ENCODE peak calls at places on chromosomes 6 and 20, in eight cellular contexts. F is colonic mucosa; S is fibroblast of lung; E is CD8-positive, alpha-beta T cell; Z is left lung; L is AG04449; W is mucosa of descending colon; V is astrocyte of the spinal cord. J is an unnamed sample.

GRCh38 chr20:61449916-61450315 is 197.9 kb downstream of the CDH4 start:
- DNase-seq in F (no peak), S (no peak), E (no peak), Z (no peak), L (no peak), W (no peak), V (no peak), J (no peak)

GRCh38 chr6:167811689-167812487 is 14.8 kb upstream of the AFDN start:
- DNase-seq in F (no peak), S (no peak), E (no peak), Z (no peak), L (no peak), W (no peak), V (no peak), J (no peak)

GRCh38 chr20:11168026-11168425 is 494.2 kb upstream of the JAG1 start:
- DNase-seq in F (no peak), S (peak; percentile 25), E (no peak), Z (no peak), L (no peak), W (no peak), V (no peak), J (no peak)

GRCh38 chr6:135075018-135075417 is 20.4 kb upstream of the HBS1L start:
- DNase-seq in F (no peak), S (no peak), E (no peak), Z (no peak), L (no peak), W (no peak), V (no peak), J (no peak)

GRCh38 chr6:149863846-149864577 is at the start of gene LRP11:
- DNase-seq in F (peak; percentile 92), S (peak; percentile 76), E (peak; percentile 65), Z (peak; percentile 88), L (no peak), W (peak; percentile 92), V (peak; percentile 82), J (peak; percentile 96)

GRCh38 chr20:3777726-3778629 is 3.3 kb downstream of the SPEF1 start:
- DNase-seq in F (peak; percentile 77), S (no peak), E (no peak), Z (peak; percentile 83), L (no peak), W (peak; percentile 81), V (no peak), J (peak; percentile 77)

GRCh38 chr20:62606551-62607201 is 35.6 kb upstream of the SLCO4A1 start:
- DNase-seq in F (no peak), S (peak; percentile 22), E (no peak), Z (no peak), L (no peak), W (peak; percentile 66), V (no peak), J (no peak)

GRCh38 chr6:166592818-166593217 is 6.3 kb upstream of the RAMACL start:
- DNase-seq in F (no peak), S (peak; percentile 71), E (no peak), Z (no peak), L (peak; percentile 37), W (no peak), V (peak; percentile 79), J (no peak)

GRCh38 chr20:34874094-34874654 is 1.5 kb upstream of the GGT7 start:
- DNase-seq in F (peak; percentile 91), S (peak; percentile 75), E (no peak), Z (peak; percentile 73), L (peak; percentile 38), W (no peak), V (peak; percentile 89), J (peak; percentile 65)

GRCh38 chr20:37303637-37304036 is 14.2 kb downstream of the MANBAL start:
- DNase-seq in F (peak; percentile 71), S (no peak), E (no peak), Z (no peak), L (no peak), W (no peak), V (no peak), J (no peak)

GRCh38 chr6:7604506-7604905 is 14.5 kb downstream of the SNRNP48 start:
- DNase-seq in F (no peak), S (no peak), E (no peak), Z (no peak), L (no peak), W (no peak), V (no peak), J (no peak)

GRCh38 chr20:52731086-52731485 is 241.1 kb upstream of the TSHZ2 start:
- DNase-seq in F (no peak), S (no peak), E (no peak), Z (no peak), L (no peak), W (no peak), V (no peak), J (no peak)

GRCh38 chr20:63955846-63956663 is at the start of gene UCKL1:
- DNase-seq in F (peak; percentile 91), S (peak; percentile 89), E (peak; percentile 78), Z (peak; percentile 94), L (peak; percentile 50), W (peak; percentile 97), V (peak; percentile 94), J (peak; percentile 93)

GRCh38 chr6:169921853-169922779 is 170.7 kb downstream of the ERMARD start:
- DNase-seq in F (no peak), S (no peak), E (no peak), Z (no peak), L (no peak), W (no peak), V (no peak), J (no peak)

GRCh38 chr20:64103871-64104666 is 3.3 kb downstream of the NPBWR2 start:
- DNase-seq in F (no peak), S (no peak), E (no peak), Z (peak; percentile 17), L (no peak), W (no peak), V (no peak), J (no peak)

GRCh38 chr6:104483225-104483834 is 376.4 kb downstream of the HACE1 start:
- DNase-seq in F (no peak), S (no peak), E (no peak), Z (no peak), L (no peak), W (no peak), V (peak; percentile 0), J (no peak)
- TF ChIP-seq CTCF in F (no peak), S (no peak), E (no peak), Z (peak; percentile 29), L (no peak), W (no peak), V (peak; percentile 25), J (no peak)

DNA sequence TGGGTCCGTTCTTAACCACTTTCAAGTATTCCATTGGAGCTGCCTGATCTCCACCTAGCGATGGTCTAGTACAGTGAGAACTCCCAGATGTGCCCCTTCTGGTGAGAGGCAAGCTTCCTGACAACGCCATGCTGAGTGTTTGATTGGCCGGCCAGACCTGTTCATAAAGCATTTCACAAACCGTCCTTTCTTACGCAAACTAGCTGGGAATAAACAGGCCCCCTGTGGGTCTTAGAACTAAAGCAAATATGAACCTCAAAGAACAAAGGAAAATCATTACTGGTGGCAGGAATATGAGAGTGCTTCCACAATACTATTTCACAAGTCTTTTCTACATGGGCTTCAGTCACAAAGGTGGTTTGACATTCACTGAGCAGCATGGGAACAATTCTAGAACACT is 15.6 kb upstream of the GCNT2 start:
- DNase-seq in F (no peak), S (no peak), E (no peak), Z (no peak), L (no peak), W (no peak), V (no peak), J (no peak)
- TF ChIP-seq CTCF in F (no peak), S (no peak), E (no peak), Z (no peak), L (no peak), W (no peak), V (no peak), J (no peak)

GRCh38 chr6:87152528-87152950 is 2.8 kb upstream of the ZNF292 start:
- DNase-seq in F (peak; percentile 33), S (peak; percentile 26), E (no peak), Z (no peak), L (no peak), W (no peak), V (no peak), J (no peak)

GRCh38 chr6:87155920-87156600 is 695 bp downstream of the ZNF292 start:
- DNase-seq in F (peak; percentile 72), S (peak; percentile 59), E (no peak), Z (peak; percentile 64), L (no peak), W (peak; percentile 78), V (peak; percentile 46), J (peak; percentile 47)

GRCh38 chr6:87154641-87155271 is 609 bp upstream of the ZNF292 start:
- DNase-seq in F (no peak), S (peak; percentile 87), E (peak; percentile 42), Z (no peak), L (peak; percentile 34), W (no peak), V (peak; percentile 82), J (peak; percentile 82)

GRCh38 chr6:87151786-87152527 is 3.4 kb upstream of the ZNF292 start:
- DNase-seq in F (peak; percentile 66), S (peak; percentile 67), E (peak; percentile 40), Z (peak; percentile 69), L (no peak), W (peak; percentile 83), V (peak; percentile 67), J (peak; percentile 73)

GRCh38 chr6:87155272-87155919 is at the start of gene ZNF292:
- DNase-seq in F (peak; percentile 99), S (peak; percentile 97), E (peak; percentile 85), Z (peak; percentile 98), L (peak; percentile 79), W (peak; percentile 99), V (peak; percentile 99), J (peak; percentile 94)
- TF ChIP-seq CTCF in F (no peak), S (no peak), E (no peak), Z (no peak), L (no peak), W (peak; percentile 9), V (no peak), J (no peak)

GRCh38 chr20:6074784-6075183 is 20.9 kb upstream of the LRRN4 start:
- DNase-seq in F (no peak), S (no peak), E (no peak), Z (no peak), L (no peak), W (no peak), V (no peak), J (no peak)

GRCh38 chr20:6071162-6071695 is 17.4 kb upstream of the LRRN4 start:
- DNase-seq in F (no peak), S (no peak), E (no peak), Z (no peak), L (no peak), W (no peak), V (no peak), J (no peak)

GRCh38 chr20:6075428-6076219 is 21.8 kb upstream of the LRRN4 start:
- DNase-seq in F (no peak), S (peak; percentile 52), E (no peak), Z (no peak), L (no peak), W (no peak), V (peak; percentile 44), J (no peak)

GRCh38 chr20:6069669-6070068 is 15.8 kb upstream of the LRRN4 start:
- DNase-seq in F (no peak), S (no peak), E (no peak), Z (no peak), L (no peak), W (no peak), V (no peak), J (no peak)

DNA sequence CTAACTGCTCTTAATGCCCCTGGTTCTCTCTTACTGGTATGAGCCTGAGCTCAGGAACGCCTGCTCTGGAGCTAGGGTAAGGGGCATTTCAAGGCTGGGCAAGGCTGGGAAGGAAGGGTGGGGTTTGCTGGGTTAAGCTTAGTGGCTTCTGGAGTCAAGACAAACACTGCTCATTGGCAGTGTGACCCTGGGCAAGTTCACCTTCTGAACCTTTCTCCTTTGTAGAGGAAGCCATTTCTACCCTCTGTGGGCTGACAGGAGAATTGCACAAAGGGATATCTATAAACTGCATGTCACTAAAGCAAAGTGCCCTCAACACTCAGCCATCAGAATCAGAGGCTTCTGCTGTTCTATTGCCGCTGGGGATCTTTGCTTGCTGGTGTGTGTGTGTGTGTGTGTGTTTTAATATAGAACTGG is 20.3 kb upstream of the LRRN4 start:
- DNase-seq in F (no peak), S (no peak), E (no peak), Z (no peak), L (no peak), W (no peak), V (no peak), J (no peak)
- TF ChIP-seq CTCF in F (no peak), S (no peak), E (no peak), Z (peak; percentile 21), L (peak; percentile 42), W (no peak), V (peak; percentile 47), J (peak; percentile 19)

J was measured in GM13976.